ENCODE peak calls at places on chromosomes 12 and 14, in seven cellular contexts. N is GM20000, R is T follicular helper cell, X is heart right ventricle, Q is NCI-H748 treated with DMSO at 0.1 percent for 48 hours, I is left lung, H is endothelial cell. J is an unnamed sample.

GRCh38 chr12:132176920-132177551 is 32.8 kb downstream of the NOC4L start:
- DNase-seq in N (no peak), R (no peak), X (no peak), Q (no peak), I (no peak), H (no peak), J (no peak)

GRCh38 chr14:85529803-85530574 is at the start of gene FLRT2:
- DNase-seq in N (peak; percentile 7), R (no peak), X (peak; percentile 42), Q (peak; percentile 66), I (peak; percentile 68), H (peak; percentile 27), J (peak; percentile 55)

GRCh38 chr14:81164167-81164774 is 56.5 kb downstream of the GTF2A1 start:
- DNase-seq in N (peak; percentile 62), R (peak; percentile 4), X (peak; percentile 44), Q (peak; percentile 63), I (peak; percentile 61), H (peak; percentile 69), J (peak; percentile 69)

GRCh38 chr14:23727566-23728335 is 91.6 kb downstream of the DHRS2 start:
- DNase-seq in N (peak; percentile 59), R (no peak), X (no peak), Q (no peak), I (no peak), H (no peak), J (peak; percentile 48)

GRCh38 chr12:49345840-49346658 is 639 bp upstream of the DNAJC22 start:
- DNase-seq in N (peak; percentile 55), R (no peak), X (no peak), Q (no peak), I (no peak), H (no peak), J (no peak)

GRCh38 chr12:14284189-14284722 is 81.2 kb upstream of the ATF7IP start:
- DNase-seq in N (peak; percentile 55), R (no peak), X (peak; percentile 47), Q (no peak), I (no peak), H (no peak), J (peak; percentile 54)

GRCh38 chr12:131528144-131528543 is 182.7 kb upstream of the SFSWAP start:
- DNase-seq in N (no peak), R (no peak), X (no peak), Q (no peak), I (no peak), H (no peak), J (peak; percentile 43)

GRCh38 chr12:53063708-53064612 is 14.1 kb downstream of the TNS2 start:
- DNase-seq in N (no peak), R (no peak), X (peak; percentile 81), Q (no peak), I (peak; percentile 33), H (no peak), J (no peak)

GRCh38 chr14:61673305-61673704 is 22.0 kb upstream of the HIF1A start:
- DNase-seq in N (no peak), R (no peak), X (no peak), Q (no peak), I (no peak), H (no peak), J (no peak)

GRCh38 chr12:7937867-7938506 is 2.0 kb upstream of the SLC2A3 start:
- DNase-seq in N (no peak), R (no peak), X (no peak), Q (no peak), I (no peak), H (no peak), J (no peak)

GRCh38 chr14:68952544-68953535 is 26.3 kb downstream of the ACTN1 start:
- DNase-seq in N (no peak), R (no peak), X (peak; percentile 77), Q (no peak), I (no peak), H (no peak), J (no peak)

GRCh38 chr12:69254046-69254445 is 14.7 kb downstream of the CPSF6 start:
- DNase-seq in N (peak; percentile 36), R (no peak), X (no peak), Q (peak; percentile 25), I (no peak), H (no peak), J (no peak)

GRCh38 chr14:20772650-20773049 is 4.4 kb downstream of the EDDM3B start:
- DNase-seq in N (no peak), R (no peak), X (no peak), Q (no peak), I (no peak), H (no peak), J (no peak)

GRCh38 chr14:36717363-36717762 is 55.7 kb downstream of the PAX9 start:
- DNase-seq in N (no peak), R (no peak), X (no peak), Q (no peak), I (no peak), H (no peak), J (no peak)

GRCh38 chr12:67982165-67982563 is 7.1 kb upstream of the IFNG-AS1 start:
- DNase-seq in N (no peak), R (no peak), X (no peak), Q (no peak), I (no peak), H (no peak), J (no peak)

GRCh38 chr14:88005978-88006851 is 1.3 kb downstream of the GPR65 start:
- DNase-seq in N (peak; percentile 57), R (peak; percentile 52), X (no peak), Q (no peak), I (no peak), H (no peak), J (no peak)

GRCh38 chr14:92223027-92223426 is 99.9 kb upstream of the SLC24A4 start:
- DNase-seq in N (no peak), R (no peak), X (no peak), Q (no peak), I (no peak), H (no peak), J (peak; percentile 54)

GRCh38 chr12:93177208-93178153 is 200.2 kb upstream of the NUDT4 start:
- DNase-seq in N (no peak), R (no peak), X (no peak), Q (no peak), I (no peak), H (no peak), J (no peak)

GRCh38 chr14:65167072-65167645 is 64.8 kb upstream of the MAX start:
- DNase-seq in N (no peak), R (no peak), X (no peak), Q (no peak), I (no peak), H (no peak), J (no peak)

GRCh38 chr12:102172436-102172835 is 25.2 kb downstream of the PMCH start:
- DNase-seq in N (no peak), R (no peak), X (no peak), Q (no peak), I (no peak), H (no peak), J (no peak)

GRCh38 chr12:4080213-4080612 is 193.3 kb upstream of the CCND2 start:
- DNase-seq in N (no peak), R (no peak), X (no peak), Q (no peak), I (no peak), H (no peak), J (no peak)

GRCh38 chr14:61077946-61078738 is 97.1 kb downstream of the SLC38A6 start:
- DNase-seq in N (no peak), R (no peak), X (no peak), Q (no peak), I (no peak), H (no peak), J (no peak)

J was measured in ecto neural progenitor cell.